ENCODE peak calls at places on chromosomes 16 and 17, in four cellular contexts. Z is thyroid gland, R is lower leg skin, T is prostate gland. D is an unnamed sample.

GRCh38 chr17:76131692-76132573 is 9.1 kb downstream of the FOXJ1 start:
- DNase-seq in Z (no peak), T (peak), R (no peak), D (no peak)

GRCh38 chr16:69931631-69932030 is 19.5 kb upstream of the CLEC18A start:
- DNase-seq in Z (no peak), T (no peak), R (no peak), D (no peak)

GRCh38 chr17:38424297-38424972 is 3.8 kb upstream of the ARHGAP23 start:
- DNase-seq in R (no peak), Z (no peak), T (no peak), D (no peak)

GRCh38 chr17:63701477-63702222 is 1.7 kb upstream of the LIMD2 start:
- DNase-seq in T (no peak), Z (no peak), R (no peak), D (peak)

GRCh38 chr16:48497932-48498760 is 111.8 kb downstream of the N4BP1 start:
- DNase-seq in R (no peak), T (no peak), Z (no peak), D (no peak)

GRCh38 chr16:79628501-79628975 is 28.0 kb upstream of the MAF start:
- DNase-seq in Z (no peak), T (no peak), R (no peak), D (no peak)

GRCh38 chr16:86661715-86662114 is 83.4 kb downstream of the FOXL1 start:
- DNase-seq in T (no peak), R (no peak), Z (no peak), D (no peak)

GRCh38 chr16:53775821-53776431 is 72.0 kb downstream of the FTO start:
- DNase-seq in T (peak), Z (peak), R (peak), D (no peak)

GRCh38 chr17:66451188-66452149 is 149.1 kb downstream of the PRKCA start:
- DNase-seq in Z (no peak), R (no peak), T (no peak), D (no peak)

GRCh38 chr17:70558821-70559220 is 389.5 kb downstream of the KCNJ2 start:
- DNase-seq in Z (no peak), T (no peak), R (no peak), D (no peak)

GRCh38 chr16:87201052-87201451 is 116.1 kb downstream of the C16orf95 start:
- DNase-seq in Z (peak), R (peak), T (no peak), D (peak)

GRCh38 chr17:68782829-68783228 is 172.4 kb downstream of the ABCA8 start:
- DNase-seq in R (peak), Z (no peak), T (no peak), D (no peak)

GRCh38 chr16:85982563-85982939 is 83.6 kb downstream of the IRF8 start:
- DNase-seq in R (no peak), T (no peak), Z (no peak), D (peak)

GRCh38 chr16:11383481-11384183 is 38.4 kb downstream of the RMI2 start:
- DNase-seq in T (no peak), R (no peak), Z (no peak), D (no peak)

GRCh38 chr16:26214694-26215093 is 522.9 kb downstream of the HS3ST4 start:
- DNase-seq in Z (no peak), T (no peak), R (no peak), D (no peak)

GRCh38 chr17:78878871-78879270 is 24.1 kb downstream of the CEP295NL start:
- DNase-seq in Z (no peak), T (no peak), R (no peak), D (no peak)

GRCh38 chr17:78878261-78878660 is 24.7 kb downstream of the CEP295NL start:
- DNase-seq in Z (no peak), T (no peak), R (no peak), D (no peak)

GRCh38 chr17:78883090-78883532 is 19.9 kb downstream of the CEP295NL start:
- DNase-seq in Z (peak), T (no peak), R (peak), D (peak)

GRCh38 chr17:78882546-78883089 is 20.4 kb downstream of the CEP295NL start:
- DNase-seq in Z (no peak), T (no peak), R (no peak), D (no peak)

DNA sequence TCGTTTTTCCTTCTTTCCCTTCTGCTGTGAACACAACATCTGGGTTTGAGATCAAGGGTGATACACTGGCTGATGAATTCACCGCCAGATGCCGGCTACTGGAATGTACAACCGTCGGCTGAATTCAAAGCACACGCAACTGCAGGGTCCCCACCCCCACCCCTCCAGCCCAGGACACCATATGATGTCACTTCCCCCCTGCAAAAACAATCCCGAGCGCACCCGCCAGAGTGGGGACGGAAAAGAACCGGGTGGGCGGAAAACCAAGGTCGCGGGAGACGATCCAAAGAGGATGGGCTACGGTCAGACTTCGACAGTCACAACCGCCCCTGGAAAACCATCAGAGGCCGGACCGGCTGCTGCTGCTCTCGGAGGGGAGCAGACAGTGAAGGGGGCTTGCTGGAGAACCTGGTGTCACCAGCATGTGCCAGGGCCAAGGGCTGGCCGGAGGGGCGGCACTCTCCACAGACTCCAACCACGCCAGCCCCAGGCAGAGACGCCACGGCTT is 23.3 kb downstream of the CEP295NL start:
- DNase-seq in R (peak), Z (peak), T (no peak), D (peak)
- TF ChIP-seq POLR2A in R (no peak), Z (no peak), T (no peak), D (no peak)

GRCh38 chr17:49132317-49132698 is 261 bp upstream of the B4GALNT2 start:
- DNase-seq in T (no peak), Z (no peak), R (no peak), D (no peak)
- H3K4me3 ChIP-seq in T (peak), Z (peak), R (no peak), D (peak)

GRCh38 chr16:55118701-55119260 is 188.1 kb downstream of the IRX5 start:
- DNase-seq in Z (no peak), T (no peak), R (no peak), D (no peak)

GRCh38 chr16:55115506-55115905 is 184.8 kb downstream of the IRX5 start:
- DNase-seq in Z (no peak), T (no peak), R (no peak), D (no peak)

GRCh38 chr16:55123652-55124051 is 193.0 kb downstream of the IRX5 start:
- DNase-seq in R (no peak), T (no peak), Z (no peak), D (no peak)

GRCh38 chr16:55116165-55116894 is 185.7 kb downstream of the IRX5 start:
- DNase-seq in Z (no peak), T (no peak), R (no peak), D (no peak)

GRCh38 chr16:55120408-55120807 is 189.7 kb downstream of the IRX5 start:
- DNase-seq in Z (no peak), R (no peak), T (no peak), D (no peak)
- TF ChIP-seq CTCF in Z (no peak), R (no peak), T (no peak), D (no peak)

GRCh38 chr17:43736389-43736788 is 22.2 kb downstream of the SOST start:
- DNase-seq in R (no peak), Z (no peak), T (no peak), D (no peak)
- TF ChIP-seq POLR2A in R (no peak), Z (no peak), T (no peak), D (no peak)

DNA sequence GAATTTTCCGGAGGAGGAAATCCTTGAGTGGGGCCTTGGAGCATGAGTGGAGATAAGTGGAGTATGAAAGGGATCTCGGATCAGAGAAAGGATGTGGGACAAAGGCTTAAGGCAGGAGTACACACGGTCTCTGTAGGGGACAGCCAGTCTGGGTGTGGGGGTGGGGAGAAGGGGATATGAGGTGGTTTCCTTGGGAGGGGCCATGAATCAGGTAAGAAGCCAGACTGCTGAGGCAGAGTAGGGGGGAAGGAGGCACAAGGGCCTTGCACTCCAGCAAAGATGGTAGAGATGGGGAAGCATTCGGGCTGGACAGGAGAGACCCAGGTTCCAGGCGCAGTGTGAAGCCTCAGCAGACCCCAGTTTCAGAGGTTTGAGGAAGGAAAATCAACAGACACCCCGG is 1.6 kb downstream of the HSD11B2 start:
- DNase-seq in T (no peak), R (no peak), Z (no peak), D (no peak)
- H3K4me3 ChIP-seq in T (no peak), R (no peak), Z (no peak), D (no peak)